ENCODE peak calls at places on chromosomes 13 and 19, in four cellular contexts. Y is activated effector memory CD4-positive, alpha-beta T cell treated with anti-CD3 and anti-CD28 coated beads, Interleukin-2, amount 50 U/mL, for 16 hours; P is NCI-H1105; W is EH. J is an unnamed sample.

GRCh38 chr13:74444161-74444571 is 310.0 kb upstream of the KLF12 start:
- DNase-seq in W (peak; percentile 19), Y (no peak), P (no peak), J (no peak)

GRCh38 chr19:16116067-16116466 is 4.4 kb downstream of the RAB8A start:
- DNase-seq in W (no peak), Y (no peak), P (no peak), J (no peak)

GRCh38 chr19:49664171-49665070 is 1.2 kb downstream of the IRF3 start:
- DNase-seq in P (peak; percentile 87), Y (peak; percentile 96), W (peak; percentile 83), J (peak; percentile 97)

GRCh38 chr13:74732736-74733135 is 598.5 kb upstream of the KLF12 start:
- DNase-seq in W (no peak), P (no peak), Y (no peak), J (no peak)

GRCh38 chr19:37986048-37986750 is 79.2 kb downstream of the SIPA1L3 start:
- DNase-seq in W (no peak), P (peak; percentile 67), Y (no peak), J (peak; percentile 72)

GRCh38 chr19:46080561-46080960 is 39.8 kb upstream of the IGFL4 start:
- DNase-seq in P (no peak), Y (no peak), W (peak; percentile 86), J (no peak)

GRCh38 chr19:40802300-40803169 is 3.5 kb downstream of the EGLN2 start:
- DNase-seq in W (no peak), Y (no peak), P (no peak), J (peak; percentile 87)

GRCh38 chr19:39074205-39074692 is 9.9 kb upstream of the ACP7 start:
- DNase-seq in P (no peak), W (no peak), Y (no peak), J (no peak)

GRCh38 chr19:44643605-44644390 is at the start of gene PVR:
- DNase-seq in P (peak; percentile 57), W (peak; percentile 84), Y (peak; percentile 70), J (peak; percentile 86)

GRCh38 chr13:91381371-91381770 is 17.1 kb upstream of the GPC5 start:
- DNase-seq in Y (no peak), W (peak; percentile 12), P (no peak), J (no peak)

GRCh38 chr19:13134626-13135025 is 15.5 kb downstream of the STX10 start:
- DNase-seq in W (no peak), Y (no peak), P (no peak), J (no peak)

GRCh38 chr19:38490861-38491260 is 57.4 kb downstream of the RYR1 start:
- DNase-seq in P (no peak), Y (no peak), W (no peak), J (no peak)

GRCh38 chr13:96544965-96545364 is 449.3 kb downstream of the OXGR1 start:
- DNase-seq in P (no peak), Y (no peak), W (no peak), J (no peak)